ENCODE peak calls at places on chromosomes 11 and 22, in eight cellular contexts. X is mesothelial cell of epicardium, P is HTR-8/SVneo, J is GM18507, Q is GM04504, N is KBM-7, Y is COLO829, V is hypothalamus. U is an unnamed sample.

GRCh38 chr11:124170801-124171586 is 12.2 kb upstream of the OR10D3 start:
- DNase-seq in Q (no peak), N (no peak), Y (no peak), P (no peak), X (no peak), V (no peak), J (no peak), U (no peak)

GRCh38 chr22:49008682-49009235 is 818.9 kb downstream of the BRD1 start:
- DNase-seq in N (no peak), J (no peak), V (no peak), P (no peak), Q (no peak), X (no peak), Y (no peak), U (no peak)

GRCh38 chr11:47152953-47153950 is 23.4 kb downstream of the ARFGAP2 start:
- DNase-seq in J (peak), N (peak), Q (peak), Y (peak), X (no peak), P (peak), V (peak), U (peak)

GRCh38 chr11:40293655-40294342 is 1165.7 kb downstream of the LRRC4C start:
- DNase-seq in V (peak), N (peak), P (peak), X (peak), Y (peak), J (peak), Q (peak), U (peak)

GRCh38 chr11:13680501-13681264 is 12.2 kb downstream of the FAR1 start:
- DNase-seq in Y (no peak), J (no peak), X (no peak), P (no peak), Q (no peak), V (no peak), N (peak), U (no peak)

GRCh38 chr11:74710291-74710938 is 20.8 kb downstream of the CHRDL2 start:
- DNase-seq in X (no peak), J (no peak), Q (no peak), P (no peak), Y (no peak), N (no peak), V (no peak), U (no peak)

GRCh38 chr22:44031111-44031963 is 7.2 kb downstream of the PARVB start:
- DNase-seq in N (peak), Q (no peak), Y (peak), P (no peak), V (no peak), X (no peak), J (no peak), U (no peak)

GRCh38 chr11:24391165-24391564 is 105.7 kb upstream of the LUZP2 start:
- DNase-seq in Q (no peak), V (no peak), J (no peak), X (no peak), N (no peak), Y (no peak), P (peak), U (peak)

GRCh38 chr11:7851391-7851790 is 54.6 kb upstream of the OR5P2 start:
- DNase-seq in N (no peak), Q (no peak), V (no peak), Y (no peak), P (peak), J (no peak), X (no peak), U (no peak)

GRCh38 chr11:67256477-67256876 is 9.8 kb upstream of the GRK2 start:
- DNase-seq in N (no peak), Y (no peak), P (no peak), J (no peak), X (no peak), Q (no peak), V (no peak), U (no peak)

GRCh38 chr22:28934026-28934425 is 50.7 kb downstream of the ZNRF3 start:
- DNase-seq in V (no peak), J (no peak), N (no peak), P (no peak), Q (no peak), Y (no peak), X (no peak), U (no peak)

GRCh38 chr22:39306456-39307361 is 12.7 kb downstream of the RPL3 start:
- DNase-seq in P (no peak), X (no peak), J (no peak), V (no peak), N (no peak), Q (no peak), Y (no peak), U (no peak)

GRCh38 chr22:29256606-29257325 is 11.0 kb downstream of the RHBDD3 start:
- DNase-seq in J (no peak), Y (no peak), V (no peak), X (no peak), N (no peak), P (no peak), Q (no peak), U (no peak)

GRCh38 chr11:13276454-13276851 is 1.1 kb upstream of the BMAL1 start:
- DNase-seq in V (no peak), P (no peak), J (no peak), X (no peak), Y (no peak), Q (no peak), N (no peak), U (no peak)

GRCh38 chr11:13354335-13354734 is 76.7 kb downstream of the BMAL1 start:
- DNase-seq in Y (peak), P (peak), N (peak), Q (no peak), X (no peak), V (no peak), J (no peak), U (no peak)

GRCh38 chr22:31268281-31268680 is 24.0 kb downstream of the PIK3IP1 start:
- DNase-seq in J (no peak), Y (no peak), P (no peak), V (no peak), Q (no peak), X (no peak), N (no peak), U (no peak)

GRCh38 chr11:17012712-17013547 is 1.3 kb downstream of the PLEKHA7 start:
- DNase-seq in V (no peak), J (no peak), P (peak), Y (no peak), X (no peak), Q (no peak), N (no peak), U (peak)

GRCh38 chr11:2779981-2780849 is 80.4 kb upstream of the KCNQ1OT1 start:
- DNase-seq in Q (no peak), J (no peak), V (no peak), Y (no peak), N (peak), P (no peak), X (peak), U (no peak)

U was measured in stromal cell of bone marrow.